ENCODE peak calls at places on chromosome 3, in nine cellular contexts. Q is DMS153; J is stomach; Z is astrocyte of the spinal cord; T is fibroblast of mammary gland; H is smooth muscle cell of the brain vasculature; Y is central memory CD4-positive, alpha-beta T cell; X is MG63; V is brain pericyte. O is an unnamed sample.

GRCh38 chr3:99645277-99646106 is 7.1 kb downstream of the COL8A1 start:
- DNase-seq in Q (no peak), J (no peak), Z (peak), T (peak), H (no peak), Y (no peak), X (peak), V (no peak), O (peak)

GRCh38 chr3:21718161-21718765 is 32.7 kb downstream of the ZNF385D start:
- DNase-seq in Q (no peak), J (no peak), Z (peak), T (peak), H (peak), Y (no peak), X (peak), V (no peak), O (peak)

GRCh38 chr3:9779721-9780450 is 10.1 kb upstream of the CAMK1 start:
- DNase-seq in Q (no peak), J (no peak), Z (no peak), T (no peak), H (no peak), Y (peak), X (no peak), V (no peak), O (no peak)

GRCh38 chr3:126053949-126054569 is 29.9 kb downstream of the SLC41A3 start:
- DNase-seq in Q (no peak), J (no peak), Z (no peak), T (no peak), H (no peak), Y (no peak), X (no peak), V (no peak), O (no peak)

GRCh38 chr3:31752305-31753049 is 219.8 kb downstream of the STT3B start:
- DNase-seq in Q (no peak), J (no peak), Z (no peak), T (no peak), H (no peak), Y (no peak), X (peak), V (no peak), O (no peak)

GRCh38 chr3:188923671-188924070 is 248.1 kb upstream of the TPRG1 start:
- DNase-seq in Q (no peak), J (no peak), Z (no peak), T (no peak), H (no peak), Y (no peak), X (no peak), V (no peak), O (no peak)

GRCh38 chr3:139319428-139320402 is 24.1 kb upstream of the MRPS22 start:
- DNase-seq in Q (no peak), J (no peak), Z (no peak), T (peak), H (no peak), Y (no peak), X (peak), V (no peak), O (no peak)

GRCh38 chr3:52775877-52776276 is 1.5 kb upstream of the ITIH1 start:
- DNase-seq in Q (no peak), J (peak), Z (no peak), T (no peak), H (no peak), Y (no peak), X (no peak), V (no peak), O (no peak)

GRCh38 chr3:14357463-14357862 is 44.9 kb upstream of the SLC6A6 start:
- DNase-seq in Q (no peak), J (no peak), Z (no peak), T (no peak), H (no peak), Y (no peak), X (no peak), V (no peak), O (no peak)

GRCh38 chr3:194874206-194874605 is 188.5 kb downstream of the FAM43A start:
- DNase-seq in Q (no peak), J (no peak), Z (no peak), T (no peak), H (no peak), Y (no peak), X (no peak), V (no peak), O (no peak)

O was measured in iris pigment epithelial cell.